ENCODE peak calls at places on chromosomes 7 and 10, in seven cellular contexts. T, S, Y, F, E, C and O are unnamed samples. For H3K36me3, the result is how much of the 10 kb centered on the place peaks cover.

GRCh38 chr7:106065560-106066500 is 46.3 kb downstream of the SYPL1 start:
- DNase-seq in S (no peak), F (no peak), Y (no peak), T (no peak), E (no peak), C (no peak), O (no peak)

GRCh38 chr10:132321726-132322125 is 10.3 kb upstream of the LRRC27 start:
- DNase-seq in F (no peak), E (no peak), S (no peak), Y (no peak), T (no peak), C (no peak), O (no peak)

GRCh38 chr7:151672706-151673105 is 153.0 kb upstream of the RHEB start:
- DNase-seq in F (peak), S (no peak), T (peak), E (no peak), C (no peak), Y (peak), O (no peak)

GRCh38 chr7:28081016-28081415 is 99.6 kb downstream of the JAZF1 start:
- DNase-seq in S (no peak), C (no peak), T (no peak), E (no peak), Y (no peak), F (no peak), O (no peak)

GRCh38 chr10:29635711-29636144 is 957 bp upstream of the SVIL start:
- DNase-seq in T (no peak), F (peak), Y (no peak), S (no peak), E (peak), C (no peak), O (no peak)

GRCh38 chr7:73865738-73866445 is 4.9 kb downstream of the TMEM270 start:
- DNase-seq in E (peak), S (peak), Y (peak), T (no peak), F (peak), C (no peak), O (no peak)

GRCh38 chr7:76071316-76072242 is 23.7 kb downstream of the MDH2 start:
- DNase-seq in S (peak), Y (peak), F (peak), E (peak), T (no peak), C (no peak), O (no peak)

GRCh38 chr10:71266147-71266917 is 52.7 kb upstream of the SLC29A3 start:
- DNase-seq in T (peak), C (peak), E (no peak), S (peak), F (peak), Y (peak), O (no peak)

GRCh38 chr7:154253810-154254209 is 201.6 kb downstream of the DPP6 start:
- DNase-seq in T (no peak), S (no peak), Y (no peak), E (no peak), F (no peak), C (no peak), O (no peak)

GRCh38 chr7:4831723-4832495 is 29.9 kb downstream of the PAPOLB start:
- DNase-seq in T (no peak), E (no peak), S (no peak), Y (no peak), F (no peak), C (no peak), O (no peak)

GRCh38 chr10:232061-232460 is 96.8 kb downstream of the ZMYND11 start:
- DNase-seq in T (no peak), Y (no peak), C (no peak), F (no peak), E (no peak), S (no peak), O (no peak)

GRCh38 chr7:40356871-40357676 is 222.3 kb downstream of the SUGCT start:
- DNase-seq in Y (no peak), C (no peak), E (no peak), T (no peak), S (no peak), F (peak), O (no peak)

GRCh38 chr10:90125966-90126600 is 424.7 kb downstream of the KIF20B start:
- DNase-seq in S (no peak), F (no peak), T (no peak), C (no peak), Y (no peak), E (no peak), O (no peak)

GRCh38 chr10:124744047-124744687 is at the start of gene FAM53B:
- DNase-seq in Y (peak), F (peak), T (peak), E (peak), C (peak), S (peak), O (peak)

GRCh38 chr7:40888499-40888898 is 753.7 kb downstream of the SUGCT start:
- DNase-seq in C (no peak), F (no peak), Y (no peak), T (no peak), E (no peak), S (no peak), O (no peak)

GRCh38 chr7:43658718-43659548 is 70.4 kb downstream of the COA1 start:
- DNase-seq in C (no peak), S (no peak), Y (no peak), E (no peak), F (peak), T (no peak), O (no peak)

GRCh38 chr10:77513783-77514331 is 123.8 kb downstream of the KCNMA1 start:
- DNase-seq in C (no peak), E (peak), Y (peak), S (peak), F (peak), T (peak), O (no peak)

GRCh38 chr10:45354261-45354660 is 19.8 kb upstream of the ALOX5 start:
- DNase-seq in E (no peak), Y (peak), C (peak), T (no peak), F (no peak), S (no peak), O (peak)

GRCh38 chr7:133139350-133139749 is 57.5 kb upstream of the CHCHD3 start:
- DNase-seq in S (no peak), E (peak), F (peak), T (peak), C (no peak), Y (peak), O (no peak)

GRCh38 chr7:105001652-105002184 is 12.3 kb upstream of the KMT2E start:
- DNase-seq in E (no peak), F (no peak), T (no peak), S (no peak), C (no peak), Y (no peak), O (no peak)

GRCh38 chr7:40747856-40748255 is 613.1 kb downstream of the SUGCT start:
- DNase-seq in C (no peak), E (no peak), F (peak), T (no peak), S (no peak), Y (no peak), O (no peak)

GRCh38 chr7:95476904-95477594 is 8.7 kb upstream of the ASB4 start:
- DNase-seq in Y (peak), S (no peak), F (peak), E (peak), T (peak), C (peak), O (no peak)

GRCh38 chr10:100817268-100817839 is 72.0 kb downstream of the PAX2 start:
- DNase-seq in T (no peak), F (no peak), S (no peak), Y (no peak), C (no peak), E (peak), O (no peak)

GRCh38 chr7:38561166-38561565 is 70.0 kb downstream of the AMPH start:
- DNase-seq in T (no peak), E (no peak), Y (no peak), F (peak), C (no peak), S (no peak), O (no peak)

GRCh38 chr10:60209874-60210584 is 179.6 kb downstream of the ANK3 start:
- DNase-seq in F (no peak), S (no peak), E (no peak), T (no peak), Y (no peak), C (no peak), O (no peak)

GRCh38 chr10:11328264-11329054 is 283.0 kb downstream of the USP6NL start:
- DNase-seq in F (no peak), E (no peak), Y (no peak), S (no peak), C (no peak), T (no peak), O (no peak)

GRCh38 chr7:131765575-131765974 is 209.1 kb upstream of the PODXL start:
- DNase-seq in F (no peak), E (no peak), C (peak), Y (no peak), S (no peak), T (no peak), O (no peak)

GRCh38 chr10:32379950-32380547 is 33.1 kb upstream of the EPC1 start:
- DNase-seq in F (no peak), C (no peak), E (peak), S (no peak), T (no peak), Y (no peak), O (no peak)

GRCh38 chr7:116924741-116925140 is 28.6 kb upstream of the ST7 start:
- DNase-seq in S (no peak), Y (no peak), T (no peak), F (peak), C (no peak), E (no peak), O (no peak)

GRCh38 chr7:7207876-7208275 is 25.5 kb downstream of the C1GALT1 start:
- DNase-seq in S (no peak), Y (no peak), T (no peak), C (no peak), F (peak), E (no peak), O (no peak)

GRCh38 chr7:50832744-50833143 is 50.0 kb upstream of the GRB10 start:
- DNase-seq in Y (no peak), F (peak), C (no peak), T (no peak), E (no peak), S (no peak), O (no peak)

GRCh38 chr10:131134001-131134576 is 177.4 kb downstream of the TCERG1L start:
- DNase-seq in S (no peak), C (no peak), Y (no peak), E (no peak), F (no peak), T (no peak), O (no peak)

GRCh38 chr7:97025983-97026704 is 1.5 kb upstream of the DLX5 start:
- DNase-seq in S (no peak), C (no peak), E (peak), T (no peak), Y (peak), F (no peak), O (no peak)

DNA sequence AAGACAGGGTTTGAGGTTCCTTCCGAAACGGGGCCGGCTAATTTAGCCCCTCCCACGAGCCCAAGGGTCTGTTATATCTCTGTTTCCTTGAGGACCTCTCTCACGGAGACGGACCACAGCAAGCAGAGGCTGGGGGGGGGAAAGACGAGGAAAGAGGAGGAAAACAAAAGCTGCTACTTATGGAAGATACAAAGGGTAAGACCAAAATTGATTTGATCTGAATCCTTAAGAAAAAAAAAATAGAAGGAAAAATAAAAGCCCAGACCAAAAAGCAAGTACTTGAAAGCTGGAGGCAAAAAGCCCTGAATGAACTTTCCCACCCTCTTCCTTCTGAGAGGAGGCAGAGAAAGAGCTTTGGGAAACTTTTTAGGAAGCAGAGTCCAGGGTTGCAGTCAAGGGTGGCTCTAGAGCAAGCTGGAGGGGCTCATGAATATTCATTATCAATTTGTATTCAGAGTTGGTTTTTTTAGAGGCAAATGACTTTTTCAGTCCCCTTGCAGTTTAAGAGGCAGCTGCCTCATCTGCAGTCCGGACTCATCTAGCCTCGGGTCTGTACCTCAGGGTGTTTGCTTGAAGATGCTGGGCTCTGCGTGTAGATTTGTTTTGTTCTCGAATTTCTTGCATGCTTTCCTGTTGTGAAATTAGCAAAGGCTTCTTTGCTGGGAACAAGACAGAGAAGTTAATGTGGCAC is at the start of gene ENTPD1:
- DNase-seq in F (peak), S (peak), E (peak), T (no peak), Y (peak), C (no peak), O (no peak)
- H3K27ac ChIP-seq in F (peak), S (peak), E (no peak), T (peak), Y (no peak), C (no peak), O (peak)

GRCh38 chr10:101818119-101818957 is at the start of gene OGA:
- DNase-seq in Y (peak), F (peak), E (peak), T (peak), S (peak), C (peak), O (peak)
- TF ChIP-seq CTCF in Y (peak), F (no peak), E (no peak), T (no peak), S (peak), C (no peak), O (no peak)

GRCh38 chr7:101240226-101241014 is 2.8 kb upstream of the CLDN15 start:
- DNase-seq in F (no peak), Y (no peak), S (no peak), E (no peak), C (no peak), T (no peak), O (no peak)
- H3K36me3 ChIP-seq in F (under half), Y (under half), S (under half), E (under half), C (under half), T (under half), O (under half)

DNA sequence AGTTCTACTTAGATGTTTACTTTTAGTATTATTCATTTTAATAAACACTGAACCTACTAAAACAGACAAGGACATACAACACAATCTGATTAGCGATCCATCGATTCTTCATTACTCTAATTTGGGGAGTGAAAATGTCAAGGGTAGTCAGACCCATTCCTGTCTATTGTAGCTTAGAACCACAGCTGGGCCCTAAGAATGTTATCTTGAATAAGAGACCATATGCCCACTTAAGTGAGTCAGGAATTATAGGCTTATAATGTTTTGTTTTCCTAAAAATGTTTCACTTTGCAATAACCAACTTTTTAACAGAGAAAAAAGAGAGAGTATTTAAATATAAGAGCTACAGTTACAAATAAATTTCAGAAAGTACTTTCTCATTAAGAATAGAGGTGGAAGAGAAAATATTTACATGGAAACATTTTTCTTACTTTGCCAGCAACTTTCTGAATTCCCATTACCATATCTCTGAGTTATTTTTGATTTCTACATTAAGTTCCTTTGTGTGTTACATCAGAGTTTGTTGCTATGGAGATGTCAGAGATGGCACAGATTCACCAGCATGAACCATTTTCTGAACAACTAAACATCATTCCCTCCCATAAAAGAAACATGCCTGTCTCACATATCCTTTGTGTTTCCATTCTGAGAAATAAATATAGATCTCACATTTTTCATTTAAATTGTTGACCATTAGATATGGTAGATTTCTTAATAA is 75.4 kb upstream of the SLC13A1 start:
- DNase-seq in F (no peak), T (no peak), Y (no peak), E (no peak), S (no peak), C (no peak), O (no peak)
- H3K27ac ChIP-seq in F (no peak), T (no peak), Y (no peak), E (no peak), S (no peak), C (no peak), O (no peak)

GRCh38 chr7:158574308-158575036 is 13.2 kb downstream of the PTPRN2 start:
- DNase-seq in T (no peak), F (no peak), C (no peak), S (no peak), E (no peak), Y (no peak), O (no peak)

GRCh38 chr7:158573310-158573709 is 14.3 kb downstream of the PTPRN2 start:
- DNase-seq in Y (no peak), T (no peak), S (no peak), C (no peak), F (no peak), E (no peak), O (no peak)

GRCh38 chr7:158569858-158570239 is 17.8 kb downstream of the PTPRN2 start:
- DNase-seq in F (no peak), E (no peak), S (no peak), T (no peak), C (no peak), Y (no peak), O (no peak)

GRCh38 chr7:158570449-158571170 is 17.0 kb downstream of the PTPRN2 start:
- DNase-seq in S (no peak), Y (no peak), T (no peak), C (no peak), E (no peak), F (no peak), O (no peak)

DNA sequence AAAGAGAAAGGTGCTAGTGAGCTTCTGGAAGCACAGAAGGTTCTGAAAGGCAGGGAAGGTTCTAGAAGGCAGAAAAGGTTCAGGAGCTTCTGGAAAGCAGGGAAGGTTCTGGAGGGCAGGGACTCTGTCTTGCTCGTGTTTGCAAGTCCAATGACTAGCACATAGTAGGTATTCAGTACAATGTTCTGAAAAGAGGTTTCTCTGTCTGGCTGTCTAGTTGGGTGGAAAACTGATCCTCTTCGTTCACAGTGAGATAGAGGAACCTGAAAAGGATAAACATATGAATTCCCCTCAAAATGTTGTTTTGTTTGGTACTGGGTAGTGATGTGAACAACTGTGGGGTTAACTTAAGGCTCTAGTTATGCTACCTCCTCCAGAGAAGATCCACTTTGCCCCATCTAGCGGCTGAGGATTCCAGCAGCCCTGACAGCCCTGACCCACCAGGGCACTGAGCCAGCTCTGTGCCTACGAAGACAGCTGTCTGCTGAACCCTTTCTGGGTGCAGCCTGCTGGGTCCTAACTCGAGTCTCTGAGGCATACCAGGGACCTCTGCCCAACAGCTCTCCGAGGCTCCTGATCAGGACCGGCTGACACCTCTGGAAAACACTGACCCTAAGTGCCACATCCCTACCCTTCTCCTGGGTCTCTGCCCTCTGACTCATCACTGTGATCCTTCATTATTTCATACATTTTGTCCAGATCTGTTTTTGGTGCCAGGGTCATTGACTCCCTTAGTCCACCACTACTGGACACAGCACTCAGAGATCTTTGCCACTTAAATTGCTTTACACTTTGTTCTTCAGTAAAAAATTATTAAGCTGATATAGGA is 15.4 kb downstream of the PTPRN2 start:
- DNase-seq in F (no peak), T (peak), S (no peak), Y (peak), E (no peak), C (no peak), O (no peak)
- TF ChIP-seq CTCF in F (no peak), T (no peak), S (no peak), Y (peak), E (no peak), C (no peak), O (no peak)

DNA sequence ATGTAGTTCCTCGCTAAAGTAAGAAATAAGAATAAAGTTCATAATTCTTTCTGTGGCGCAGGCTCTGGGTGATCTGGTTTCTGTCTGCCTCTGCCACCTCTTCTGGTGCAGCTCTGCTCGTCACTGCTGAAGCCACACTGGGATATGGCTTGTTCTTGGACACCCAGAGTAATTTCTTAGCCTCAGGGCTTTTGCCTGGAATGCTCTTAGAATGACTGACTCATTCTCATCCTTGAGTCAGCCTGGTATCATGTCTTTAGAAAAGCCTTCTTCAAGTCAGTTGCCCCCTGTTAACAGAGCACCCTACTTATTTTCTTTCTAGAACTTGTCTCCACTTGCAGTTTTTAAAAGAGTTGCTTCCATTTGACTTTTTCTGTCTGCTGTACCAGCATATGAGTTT is 2.0 kb downstream of the ZSCAN25 start:
- DNase-seq in F (peak), Y (no peak), S (no peak), C (no peak), T (no peak), E (no peak), O (no peak)
- H3K36me3 ChIP-seq in F (under half), Y (under half), S (under half), C (under half), T (under half), E (under half), O (half or more)

GRCh38 chr10:33612116-33612515 is 277.6 kb upstream of the NRP1 start:
- DNase-seq in F (peak), S (no peak), E (no peak), T (no peak), Y (no peak), C (no peak), O (no peak)
- H3K27ac ChIP-seq in F (no peak), S (peak), E (no peak), T (no peak), Y (peak), C (no peak), O (peak)

DNA sequence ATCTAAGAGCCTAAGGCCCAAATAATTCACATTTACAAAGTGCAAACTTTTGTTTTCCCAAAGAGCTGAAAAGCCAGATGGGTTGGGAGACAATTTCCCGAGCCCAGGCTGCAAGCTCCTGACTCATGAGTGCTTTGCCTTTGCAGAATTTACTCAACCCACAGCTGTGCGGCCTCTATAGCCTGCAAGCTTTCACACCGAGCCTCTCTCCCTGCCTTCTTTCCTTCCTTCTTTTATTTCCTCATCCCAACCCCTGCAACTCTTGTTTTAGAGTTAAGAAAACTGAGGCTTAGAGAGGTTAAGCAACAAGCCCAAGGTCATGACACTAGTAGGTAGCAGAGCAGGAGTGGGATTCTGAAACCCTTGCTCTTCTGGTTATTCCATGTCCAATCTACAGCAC is 203.0 kb upstream of the GPR26 start:
- DNase-seq in F (no peak), S (no peak), C (no peak), Y (no peak), E (no peak), T (no peak), O (no peak)
- TF ChIP-seq CTCF in F (no peak), S (no peak), C (no peak), Y (no peak), E (no peak), T (no peak), O (no peak)